ENCODE peak calls at places on chromosomes 13 and 19, in four cellular contexts. M is H9, I is SK-N-SH, Q is astrocyte. Z is an unnamed sample.

GRCh38 chr19:7739211-7739752 is 7.4 kb upstream of the CLEC4G start:
- DNase-seq in M (no peak), I (no peak), Q (no peak), Z (no peak)

GRCh38 chr19:41753159-41753558 is 2.2 kb upstream of the CEACAM6 start:
- DNase-seq in I (peak), Q (no peak), M (peak), Z (no peak)

GRCh38 chr19:56272448-56272847 is at the start of gene EDDM13:
- DNase-seq in Q (no peak), I (peak), M (no peak), Z (peak)

GRCh38 chr19:45097776-45098520 is 5.0 kb downstream of the PPP1R37 start:
- DNase-seq in I (no peak), M (no peak), Q (peak), Z (peak)

GRCh38 chr13:32645854-32646253 is 59.6 kb downstream of the PDS5B start:
- DNase-seq in I (no peak), Q (no peak), M (no peak), Z (no peak)

GRCh38 chr13:48255954-48256353 is 22.9 kb downstream of the ITM2B start:
- DNase-seq in I (no peak), M (no peak), Q (no peak), Z (no peak)

GRCh38 chr19:38049105-38049649 is 142.2 kb downstream of the SIPA1L3 start:
- DNase-seq in I (no peak), M (no peak), Q (no peak), Z (no peak)

GRCh38 chr13:30172593-30173300 is 134.6 kb downstream of the KATNAL1 start:
- DNase-seq in Q (no peak), I (no peak), M (no peak), Z (no peak)

GRCh38 chr13:112092453-112092852 is 25.5 kb downstream of the SOX1 start:
- DNase-seq in Q (no peak), I (no peak), M (no peak), Z (no peak)

GRCh38 chr13:48156466-48156865 is 61.6 kb upstream of the MED4 start:
- DNase-seq in I (no peak), Q (no peak), M (peak), Z (no peak)

GRCh38 chr13:66225071-66225470 is 1005.1 kb downstream of the PCDH9 start:
- DNase-seq in I (no peak), Q (no peak), M (peak), Z (no peak)

GRCh38 chr13:66219493-66219892 is 1010.6 kb downstream of the PCDH9 start:
- DNase-seq in I (no peak), M (no peak), Q (no peak), Z (no peak)

GRCh38 chr13:66222926-66223325 is 1007.2 kb downstream of the PCDH9 start:
- DNase-seq in Q (no peak), M (no peak), I (no peak), Z (no peak)

GRCh38 chr13:66222127-66222526 is 1008.0 kb downstream of the PCDH9 start:
- DNase-seq in Q (no peak), M (no peak), I (no peak), Z (no peak)

GRCh38 chr13:66224644-66225043 is 1005.5 kb downstream of the PCDH9 start:
- DNase-seq in I (no peak), M (peak), Q (no peak), Z (no peak)
- H2AFZ ChIP-seq in I (no peak), M (no peak), Q (no peak), Z (no peak)

DNA sequence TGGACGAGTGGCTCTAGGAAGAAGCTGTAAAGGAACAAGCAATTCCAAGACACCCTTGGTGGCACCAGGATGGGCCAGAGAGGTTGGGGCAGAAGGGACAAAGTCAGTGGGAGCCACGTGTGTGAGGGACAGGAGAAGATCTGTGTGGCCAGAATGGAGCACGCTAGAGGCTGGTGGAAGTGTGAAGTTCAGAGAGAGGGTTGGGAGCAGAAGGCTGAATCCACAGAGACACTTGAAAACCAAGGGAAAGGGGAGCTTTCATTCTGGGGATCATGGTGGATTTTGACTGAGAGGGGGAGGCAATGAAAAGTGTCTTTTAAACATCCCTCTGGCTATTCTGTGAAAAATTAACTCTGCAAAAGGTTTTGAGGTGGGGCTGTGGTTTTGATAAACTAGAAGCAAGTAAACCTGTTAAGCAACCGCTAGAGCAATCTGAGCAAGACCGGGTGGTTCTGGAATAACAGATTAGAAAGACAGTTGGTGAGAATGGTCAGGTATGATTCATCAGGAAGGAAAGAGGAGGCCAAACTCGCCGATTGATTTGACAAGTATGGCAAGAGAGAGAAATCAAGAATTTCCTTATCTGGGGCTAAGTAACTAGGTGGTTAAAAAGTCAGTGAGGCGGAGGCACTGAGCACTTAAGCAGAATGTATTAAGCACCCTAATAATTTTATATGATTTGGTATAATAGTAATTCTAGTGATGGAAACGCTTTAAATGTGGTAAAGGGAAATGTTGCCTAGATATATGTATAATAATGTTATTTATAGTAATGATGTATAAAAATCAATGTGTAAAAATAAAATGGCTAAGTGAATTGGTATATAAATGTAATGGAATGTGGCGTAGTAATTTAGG is 140.0 kb downstream of the MYO16 start:
- DNase-seq in I (no peak), Q (peak), M (no peak), Z (no peak)
- H3K9ac ChIP-seq in I (no peak), Q (no peak), M (no peak), Z (no peak)

DNA sequence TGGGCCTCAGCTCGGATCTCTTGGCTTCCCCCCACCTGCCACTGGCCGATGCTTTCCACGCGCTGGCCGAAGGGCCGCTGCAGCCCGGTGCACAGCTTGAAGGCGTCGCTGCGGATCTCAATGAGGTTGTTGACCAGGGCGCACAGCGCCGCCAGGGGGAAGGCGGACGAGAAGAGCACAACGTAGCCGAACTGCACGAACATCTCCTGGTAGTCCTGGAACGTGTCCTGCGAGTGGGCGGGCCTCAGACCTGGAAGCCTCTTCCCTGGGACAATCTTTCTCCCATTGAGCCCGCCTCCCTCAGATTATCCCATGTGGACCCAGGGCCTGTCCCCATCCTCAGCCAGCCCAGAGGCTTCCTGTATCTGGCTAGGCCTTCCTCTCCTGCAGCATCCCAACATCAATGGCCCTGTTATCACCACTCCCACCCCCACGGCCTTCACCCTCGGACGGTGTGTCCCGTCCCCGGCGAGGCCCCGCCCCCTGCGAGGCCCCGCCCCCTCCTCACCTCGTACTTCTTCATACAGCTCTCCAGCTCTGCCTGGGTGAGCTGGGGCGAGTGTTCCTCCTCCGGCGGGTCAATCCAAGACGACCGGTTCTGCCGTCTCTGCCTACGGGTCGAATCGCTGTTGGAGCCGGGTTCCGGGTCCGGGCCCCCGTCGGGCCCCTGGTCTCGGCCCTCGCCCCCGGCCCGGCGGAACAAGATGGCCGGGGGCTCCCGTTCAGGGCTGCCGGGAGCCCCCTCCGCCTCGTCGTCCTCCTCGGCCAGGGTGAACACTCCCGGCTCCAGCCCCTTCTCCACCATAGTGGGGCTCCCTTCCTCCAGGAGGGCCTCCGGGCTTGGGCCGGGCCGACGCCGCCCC is 6.8 kb downstream of the ANO8 start:
- DNase-seq in I (peak), Q (no peak), M (peak), Z (no peak)
- TF ChIP-seq CTCF in I (no peak), Q (no peak), M (peak), Z (peak)

DNA sequence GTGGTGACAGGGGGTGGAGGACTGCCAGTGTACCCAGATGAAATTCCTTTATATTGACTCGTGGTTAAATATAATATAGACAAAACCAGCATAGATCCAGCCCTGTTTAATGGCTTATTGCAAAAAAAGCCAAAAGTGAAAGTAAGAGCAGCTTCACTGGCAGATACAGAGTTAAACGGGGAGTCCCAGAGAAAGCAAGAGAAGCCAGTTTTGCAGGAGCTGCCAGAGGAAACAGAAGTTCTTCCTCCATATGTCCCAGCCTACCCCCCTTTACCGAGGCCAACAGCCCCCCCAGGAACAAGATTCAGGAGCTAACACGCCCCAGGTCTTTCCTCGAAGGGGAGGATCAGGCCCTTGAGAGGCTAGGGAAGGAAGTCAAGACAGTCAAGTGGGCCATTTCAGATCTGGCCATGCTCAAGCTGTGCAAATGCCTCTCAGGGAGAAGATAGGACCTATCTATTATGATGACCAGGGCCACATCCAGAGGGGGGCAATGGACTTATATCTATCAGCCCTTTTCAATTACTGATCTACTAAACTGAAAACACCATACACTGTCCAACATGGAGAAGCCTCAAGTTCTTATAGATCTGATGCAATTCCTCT is 47.2 kb upstream of the ZNF737 start:
- DNase-seq in Q (no peak), I (no peak), M (no peak), Z (no peak)
- H2AFZ ChIP-seq in Q (no peak), I (no peak), M (no peak), Z (peak)

Z was measured in fibroblast of lung.